ENCODE peak calls at places on chromosome 22, in four cellular contexts. One of them, this sample, is unnamed.

GRCh38 chr22:45878051-45878764 is 98.8 kb downstream of the WNT7B start:
- DNase-seq in CD8-positive, alpha-beta memory T cell: no peak
- DNase-seq in nephron progenitor cell: peak; percentile 40
- DNase-seq in tibial artery: peak; percentile 6
- DNase-seq in this sample: no peak

GRCh38 chr22:43209523-43209890 is 22.6 kb upstream of the TTLL12 start:
- DNase-seq in CD8-positive, alpha-beta memory T cell: no peak
- DNase-seq in nephron progenitor cell: no peak
- DNase-seq in tibial artery: no peak
- DNase-seq in this sample: no peak

GRCh38 chr22:49657275-49657973 is 170.2 kb downstream of the BRD1 start:
- DNase-seq in CD8-positive, alpha-beta memory T cell: peak; percentile 29
- DNase-seq in nephron progenitor cell: no peak
- DNase-seq in tibial artery: peak; percentile 71
- DNase-seq in this sample: no peak

GRCh38 chr22:29044657-29045176 is 16.9 kb downstream of the C22orf31 start:
- DNase-seq in CD8-positive, alpha-beta memory T cell: no peak
- DNase-seq in nephron progenitor cell: no peak
- DNase-seq in tibial artery: peak; percentile 37
- DNase-seq in this sample: peak; percentile 87

GRCh38 chr22:24985824-24986214 is 33.3 kb downstream of the KIAA1671 start:
- DNase-seq in CD8-positive, alpha-beta memory T cell: no peak
- DNase-seq in nephron progenitor cell: no peak
- DNase-seq in tibial artery: peak; percentile 51
- DNase-seq in this sample: peak; percentile 10

GRCh38 chr22:28799125-28799833 is 1.1 kb downstream of the XBP1 start:
- DNase-seq in CD8-positive, alpha-beta memory T cell: no peak
- DNase-seq in nephron progenitor cell: no peak
- DNase-seq in tibial artery: peak; percentile 79
- DNase-seq in this sample: peak; percentile 96

GRCh38 chr22:30210235-30210831 is 36.2 kb downstream of the LIF start:
- DNase-seq in CD8-positive, alpha-beta memory T cell: no peak
- DNase-seq in nephron progenitor cell: no peak
- DNase-seq in tibial artery: no peak
- DNase-seq in this sample: peak; percentile 80

GRCh38 chr22:42338502-42338901 is 68.0 kb upstream of the TCF20 start:
- DNase-seq in CD8-positive, alpha-beta memory T cell: no peak
- DNase-seq in nephron progenitor cell: no peak
- DNase-seq in tibial artery: no peak
- DNase-seq in this sample: no peak

GRCh38 chr22:48745842-48746788 is 1081.6 kb downstream of the BRD1 start:
- DNase-seq in CD8-positive, alpha-beta memory T cell: no peak
- DNase-seq in nephron progenitor cell: no peak
- DNase-seq in tibial artery: peak; percentile 16
- DNase-seq in this sample: no peak

GRCh38 chr22:31490496-31490925 is 869 bp upstream of the EIF4ENIF1 start:
- DNase-seq in CD8-positive, alpha-beta memory T cell: peak; percentile 41
- DNase-seq in nephron progenitor cell: peak; percentile 24
- DNase-seq in tibial artery: peak; percentile 49
- DNase-seq in this sample: peak; percentile 79

GRCh38 chr22:31102441-31103081 is 4.8 kb downstream of the SELENOM start:
- DNase-seq in CD8-positive, alpha-beta memory T cell: no peak
- DNase-seq in nephron progenitor cell: no peak
- DNase-seq in tibial artery: peak; percentile 93
- DNase-seq in this sample: peak; percentile 98

GRCh38 chr22:36486619-36487384 is 5.4 kb upstream of the TXN2 start:
- DNase-seq in CD8-positive, alpha-beta memory T cell: peak; percentile 43
- DNase-seq in nephron progenitor cell: peak; percentile 67
- DNase-seq in tibial artery: no peak
- DNase-seq in this sample: peak; percentile 68

GRCh38 chr22:46406791-46407190 is 71.3 kb downstream of the TRMU start:
- DNase-seq in CD8-positive, alpha-beta memory T cell: no peak
- DNase-seq in nephron progenitor cell: no peak
- DNase-seq in tibial artery: no peak
- DNase-seq in this sample: no peak

GRCh38 chr22:50545522-50546325 is at the start of gene KLHDC7B:
- DNase-seq in CD8-positive, alpha-beta memory T cell: no peak
- DNase-seq in nephron progenitor cell: no peak
- DNase-seq in tibial artery: no peak
- DNase-seq in this sample: peak; percentile 35

GRCh38 chr22:18042685-18043084 is 18.3 kb upstream of the MICAL3 start:
- DNase-seq in CD8-positive, alpha-beta memory T cell: no peak
- DNase-seq in nephron progenitor cell: no peak
- DNase-seq in tibial artery: no peak
- DNase-seq in this sample: no peak

GRCh38 chr22:27317961-27318360 is 483.6 kb downstream of the MN1 start:
- DNase-seq in CD8-positive, alpha-beta memory T cell: no peak
- DNase-seq in nephron progenitor cell: no peak
- DNase-seq in tibial artery: no peak
- DNase-seq in this sample: no peak

GRCh38 chr22:50317178-50317577 is 9.6 kb downstream of the DENND6B start:
- DNase-seq in CD8-positive, alpha-beta memory T cell: no peak
- DNase-seq in nephron progenitor cell: no peak
- DNase-seq in tibial artery: no peak
- DNase-seq in this sample: no peak